ENCODE peak calls at places on chromosomes 6 and 20, in four cellular contexts. Y is iPS-NIHi11, Z is kidney glomerular epithelial cell, F is ecto neural progenitor cell. D is an unnamed sample.

GRCh38 chr20:53805895-53806384 is 212.3 kb upstream of the ZNF217 start:
- DNase-seq in Y (no peak), Z (no peak), F (no peak), D (peak; percentile 61)

GRCh38 chr6:127937747-127938146 is 36.9 kb upstream of the THEMIS start:
- DNase-seq in Y (no peak), Z (no peak), F (no peak), D (no peak)

GRCh38 chr20:17652411-17652810 is 29.6 kb downstream of the RRBP1 start:
- DNase-seq in Y (no peak), Z (no peak), F (no peak), D (no peak)

GRCh38 chr6:7505196-7505699 is 36.2 kb upstream of the DSP start:
- DNase-seq in Y (peak; percentile 74), Z (peak; percentile 96), F (no peak), D (peak; percentile 99)

GRCh38 chr6:105077592-105078463 is 102.0 kb downstream of the POPDC3 start:
- DNase-seq in Y (no peak), Z (peak; percentile 26), F (no peak), D (peak; percentile 39)

GRCh38 chr6:165766457-165766856 is 103.4 kb upstream of the PDE10A start:
- DNase-seq in Y (no peak), Z (peak; percentile 13), F (no peak), D (no peak)

GRCh38 chr20:19747903-19748302 is 10.2 kb upstream of the RIN2 start:
- DNase-seq in Y (no peak), Z (no peak), F (no peak), D (no peak)

GRCh38 chr20:58138395-58138794 is 90.1 kb downstream of the ANKRD60 start:
- DNase-seq in Y (no peak), Z (no peak), F (peak; percentile 31), D (no peak)

GRCh38 chr6:155771822-155772221 is 316.2 kb upstream of the NOX3 start:
- DNase-seq in Y (no peak), Z (no peak), F (no peak), D (no peak)

GRCh38 chr20:10922941-10923340 is 249.1 kb upstream of the JAG1 start:
- DNase-seq in Y (no peak), Z (peak; percentile 74), F (no peak), D (peak; percentile 90)

GRCh38 chr6:149482542-149483261 is 2.1 kb downstream of the ZC3H12D start:
- DNase-seq in Y (no peak), Z (no peak), F (no peak), D (no peak)

GRCh38 chr6:44731485-44732095 is 344.1 kb downstream of the CDC5L start:
- DNase-seq in Y (no peak), Z (no peak), F (peak; percentile 25), D (no peak)

GRCh38 chr6:128532110-128532509 is 11.7 kb upstream of the PTPRK start:
- DNase-seq in Y (no peak), Z (no peak), F (no peak), D (no peak)

GRCh38 chr6:14046476-14047068 is 71.0 kb upstream of the CD83 start:
- DNase-seq in Y (peak; percentile 77), Z (peak; percentile 77), F (peak; percentile 57), D (peak; percentile 36)

GRCh38 chr20:45965169-45966002 is 6.6 kb downstream of the ZNF335 start:
- DNase-seq in Y (no peak), Z (no peak), F (no peak), D (no peak)

GRCh38 chr20:49823152-49823847 is 10.7 kb downstream of the SLC9A8 start:
- DNase-seq in Y (no peak), Z (no peak), F (peak; percentile 11), D (no peak)

GRCh38 chr6:136401749-136402148 is 112.1 kb upstream of the BCLAF1 start:
- DNase-seq in Y (no peak), Z (peak; percentile 16), F (no peak), D (no peak)

GRCh38 chr6:34680802-34681515 is 15.6 kb downstream of the ILRUN start:
- DNase-seq in Y (no peak), Z (peak; percentile 58), F (no peak), D (peak; percentile 77)

GRCh38 chr20:49937023-49937929 is 1.1 kb downstream of the RNF114 start:
- DNase-seq in Y (no peak), Z (no peak), F (no peak), D (no peak)

GRCh38 chr6:113464959-113465358 is 392.2 kb upstream of the MARCKS start:
- DNase-seq in Y (no peak), Z (peak; percentile 20), F (no peak), D (peak; percentile 28)

GRCh38 chr20:35881676-35882075 is 72.6 kb downstream of the SCAND1 start:
- DNase-seq in Y (no peak), Z (no peak), F (no peak), D (no peak)

GRCh38 chr6:154488276-154488627 is 22.2 kb downstream of the CNKSR3 start:
- DNase-seq in Y (no peak), Z (no peak), F (no peak), D (no peak)

GRCh38 chr20:41696428-41696827 is 78.3 kb upstream of the CHD6 start:
- DNase-seq in Y (no peak), Z (no peak), F (no peak), D (no peak)

GRCh38 chr6:55445648-55446204 is 118.5 kb downstream of the GFRAL start:
- DNase-seq in Y (peak; percentile 11), Z (peak; percentile 40), F (no peak), D (peak; percentile 25)

GRCh38 chr20:3663031-3663701 is at the start of gene GFRA4:
- DNase-seq in Y (peak; percentile 75), Z (no peak), F (no peak), D (no peak)

GRCh38 chr20:44642203-44643153 is 9.0 kb downstream of the ADA start:
- DNase-seq in Y (peak; percentile 55), Z (peak; percentile 75), F (no peak), D (peak; percentile 96)

GRCh38 chr6:131419698-131420097 is 153.3 kb upstream of the ARG1 start:
- DNase-seq in Y (no peak), Z (no peak), F (no peak), D (no peak)

GRCh38 chr6:158835616-158836221 is 16.6 kb upstream of the EZR start:
- DNase-seq in Y (no peak), Z (no peak), F (peak; percentile 69), D (no peak)

GRCh38 chr6:157984686-157985225 is 3.1 kb downstream of the SYNJ2 start:
- DNase-seq in Y (no peak), Z (no peak), F (no peak), D (no peak)

GRCh38 chr6:14518515-14519217 is 401.1 kb downstream of the CD83 start:
- DNase-seq in Y (no peak), Z (no peak), F (no peak), D (no peak)

GRCh38 chr6:129812145-129812777 is 48.9 kb downstream of the TMEM244 start:
- DNase-seq in Y (no peak), Z (no peak), F (no peak), D (no peak)

GRCh38 chr20:38985603-38986170 is 23.5 kb downstream of the DHX35 start:
- DNase-seq in Y (no peak), Z (peak; percentile 37), F (no peak), D (peak; percentile 50)

GRCh38 chr6:89110288-89110687 is 7.6 kb downstream of the SRSF12 start:
- DNase-seq in Y (no peak), Z (no peak), F (no peak), D (no peak)

GRCh38 chr6:111339294-111339693 is 143.7 kb downstream of the REV3L start:
- DNase-seq in Y (no peak), Z (no peak), F (no peak), D (no peak)

GRCh38 chr6:11667876-11668275 is 110.7 kb downstream of the ADTRP start:
- DNase-seq in Y (no peak), Z (no peak), F (no peak), D (no peak)